ENCODE peak calls at places on chromosomes 5 and 9, in nine cellular contexts. A is suprapubic skin, X is mucosa of descending colon, R is ascending aorta, U is neural progenitor cell, T is A549, Z is uterus, W is left ventricle myocardium inferior, B is heart right ventricle. E is an unnamed sample.
A peak's percentile ranks its signal among the peaks of the same experiment; 100 is the strongest.

GRCh38 chr5:115170128-115170923 is 618 bp upstream of the TRIM36 start:
- DNase-seq in R (no peak), W (no peak), B (no peak), X (no peak), Z (no peak), T (no peak), U (peak; percentile 83), A (no peak), E (no peak)

GRCh38 chr9:92550765-92551164 is 15.0 kb upstream of the ECM2 start:
- DNase-seq in U (no peak), T (no peak), Z (no peak), R (no peak), A (no peak), W (no peak), X (no peak), B (no peak), E (no peak)

GRCh38 chr5:154107729-154108128 is 69.0 kb downstream of the MFAP3 start:
- DNase-seq in W (no peak), R (no peak), T (no peak), Z (no peak), A (no peak), B (no peak), U (peak; percentile 57), X (no peak), E (no peak)

GRCh38 chr9:113738506-113738897 is 137.6 kb upstream of the ZNF618 start:
- DNase-seq in X (no peak), Z (no peak), U (peak; percentile 14), T (peak; percentile 20), B (no peak), W (no peak), A (no peak), R (no peak), E (no peak)

GRCh38 chr5:140246378-140247122 is 56.4 kb downstream of the PFDN1 start:
- DNase-seq in A (no peak), W (peak; percentile 47), T (no peak), U (no peak), B (peak; percentile 47), R (no peak), X (no peak), Z (peak; percentile 78), E (no peak)

GRCh38 chr5:90037646-90038045 is 371.9 kb downstream of the CETN3 start:
- DNase-seq in B (no peak), Z (no peak), T (no peak), X (no peak), R (no peak), W (no peak), U (no peak), A (no peak), E (no peak)

GRCh38 chr9:84386753-84387152 is 46.2 kb upstream of the SLC28A3 start:
- DNase-seq in B (no peak), U (no peak), Z (no peak), A (no peak), T (no peak), R (no peak), X (no peak), W (no peak), E (no peak)

GRCh38 chr5:138601444-138601843 is 26.2 kb upstream of the HSPA9 start:
- DNase-seq in W (no peak), U (no peak), X (no peak), T (peak; percentile 61), R (no peak), B (no peak), A (no peak), Z (no peak), E (no peak)

GRCh38 chr9:124439661-124440243 is 10.5 kb upstream of the ADGRD2 start:
- DNase-seq in X (no peak), T (no peak), U (no peak), W (no peak), A (no peak), B (no peak), Z (no peak), R (no peak), E (no peak)

GRCh38 chr9:124438091-124438490 is 12.2 kb upstream of the ADGRD2 start:
- DNase-seq in Z (no peak), T (no peak), R (no peak), A (no peak), X (no peak), W (no peak), B (no peak), U (no peak), E (no peak)

GRCh38 chr9:124437086-124437485 is 13.2 kb upstream of the ADGRD2 start:
- DNase-seq in A (no peak), B (no peak), R (no peak), X (no peak), T (no peak), W (no peak), U (no peak), Z (no peak), E (no peak)

GRCh38 chr9:124440786-124441185 is 9.5 kb upstream of the ADGRD2 start:
- DNase-seq in W (no peak), Z (no peak), X (no peak), A (no peak), T (no peak), U (no peak), B (no peak), R (no peak), E (no peak)

DNA sequence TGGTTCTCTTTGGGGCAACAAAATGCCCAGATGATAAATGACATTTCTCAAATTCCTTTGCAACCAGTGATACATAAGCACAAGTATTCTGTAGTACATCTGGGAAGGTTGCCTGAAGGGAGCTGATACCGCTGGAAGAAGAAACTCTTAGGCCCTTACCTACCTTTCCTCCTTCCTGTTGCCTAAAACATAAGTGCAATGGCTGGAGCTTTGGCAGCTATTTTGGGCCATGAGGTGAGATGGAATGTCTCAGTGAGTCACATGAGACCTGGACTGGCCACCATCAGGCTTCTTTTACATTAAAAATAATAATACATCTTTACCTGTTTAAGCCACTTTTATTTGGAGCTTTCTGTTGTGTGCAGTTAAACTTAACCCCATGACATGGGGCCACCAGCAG is 11.2 kb upstream of the ADGRD2 start:
- DNase-seq in A (no peak), U (no peak), R (no peak), X (no peak), Z (no peak), T (no peak), B (no peak), W (no peak), E (no peak)
- H3K4me1 ChIP-seq in A (peaks cover 3% of the 10 kb centered on the region), U (no peaks in the 10 kb centered on the region), R (no peaks in the 10 kb centered on the region), X (no peaks in the 10 kb centered on the region), Z (no peaks in the 10 kb centered on the region), T (no peaks in the 10 kb centered on the region), B (no peaks in the 10 kb centered on the region), W (no peaks in the 10 kb centered on the region), E (no peaks in the 10 kb centered on the region)

GRCh38 chr5:28009526-28010025 is 971.2 kb upstream of the CDH9 start:
- DNase-seq in X (no peak), B (no peak), R (no peak), Z (no peak), U (no peak), A (no peak), W (no peak), T (no peak), E (no peak)

GRCh38 chr5:28017178-28017577 is 978.8 kb upstream of the CDH9 start:
- DNase-seq in A (no peak), W (no peak), T (no peak), U (no peak), X (no peak), Z (no peak), R (no peak), B (no peak), E (no peak)

GRCh38 chr5:28014779-28015178 is 976.4 kb upstream of the CDH9 start:
- DNase-seq in U (no peak), B (no peak), Z (no peak), R (no peak), A (no peak), T (peak; percentile 47), X (no peak), W (no peak), E (no peak)

DNA sequence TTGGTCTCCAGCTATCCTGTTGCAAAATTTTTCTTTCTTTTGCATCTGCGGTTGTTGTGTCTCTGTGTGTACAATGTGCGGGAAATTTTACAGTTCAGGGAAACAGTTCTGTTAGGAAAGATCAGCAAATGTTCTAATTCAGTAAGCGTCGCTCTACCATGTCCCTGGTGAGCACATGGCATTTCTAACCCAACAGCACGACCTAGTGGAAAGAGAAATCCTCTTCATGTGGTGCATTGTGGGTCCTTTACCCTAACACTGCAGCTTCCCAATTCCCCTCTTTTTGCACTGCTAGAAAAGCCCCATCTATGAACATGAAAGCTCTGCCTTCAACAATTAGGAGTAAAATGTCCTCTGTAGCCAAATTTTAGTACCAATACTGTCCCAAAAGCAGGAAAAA is 974.2 kb upstream of the CDH9 start:
- DNase-seq in B (no peak), Z (no peak), T (peak; percentile 10), X (no peak), A (no peak), W (no peak), U (no peak), R (no peak), E (no peak)
- H3K9me3 ChIP-seq in B (peaks cover 74% of the 10 kb centered on the region), Z (no peaks in the 10 kb centered on the region), T (peaks cover 44% of the 10 kb centered on the region), X (peaks cover 72% of the 10 kb centered on the region), A (peaks cover 18% of the 10 kb centered on the region), W (peaks cover 76% of the 10 kb centered on the region), U (peaks cover 13% of the 10 kb centered on the region), R (no peaks in the 10 kb centered on the region), E (peaks cover 5% of the 10 kb centered on the region)

DNA sequence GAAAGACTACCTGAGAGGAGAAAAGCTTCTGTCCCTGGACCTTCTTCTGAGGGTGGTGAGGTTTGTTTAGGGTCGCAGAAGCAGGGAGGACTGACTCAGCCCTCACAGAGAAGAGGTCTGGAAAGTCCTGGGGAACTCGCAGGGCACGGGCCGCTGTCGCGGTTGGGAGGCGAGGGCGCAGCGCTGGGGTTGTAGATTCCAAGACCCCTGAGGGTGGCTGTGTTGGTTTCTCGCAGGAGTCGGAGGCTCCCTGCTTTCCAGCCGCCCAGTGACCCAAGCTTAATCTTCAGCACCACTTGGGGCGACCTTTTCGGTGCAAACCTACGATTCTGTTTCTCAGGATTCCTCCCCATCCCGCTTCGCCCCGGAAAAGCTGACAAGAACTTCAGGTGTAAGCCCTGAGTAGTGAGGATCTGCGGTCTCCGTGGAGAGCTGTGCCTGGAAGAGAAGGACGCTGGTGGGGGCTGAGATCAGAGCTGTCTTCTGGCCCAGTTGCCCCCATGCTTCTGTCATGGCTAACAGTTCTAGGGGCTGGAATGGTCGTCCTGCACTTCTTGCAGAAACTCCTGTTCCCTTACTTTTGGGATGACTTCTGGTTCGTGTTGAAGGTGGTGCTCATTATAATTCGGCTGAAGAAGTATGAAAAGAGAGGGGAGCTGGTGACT is 482 bp downstream of the SLC27A6 start:
- DNase-seq in W (no peak), A (no peak), Z (no peak), R (no peak), U (no peak), B (no peak), X (no peak), T (no peak), E (no peak)
- H3K4me3 ChIP-seq in W (peak overlapping the region; percentile 72), A (peak overlapping the region; percentile 44), Z (peak overlapping the region; percentile 39), R (no peak overlapping the region), U (peak overlapping the region; percentile 64), B (peak overlapping the region; percentile 63), X (no peak overlapping the region), T (peak overlapping the region; percentile 41), E (no peak overlapping the region)

GRCh38 chr9:126564128-126564527 is 49.6 kb upstream of the LMX1B start:
- DNase-seq in X (no peak), R (no peak), B (no peak), Z (no peak), U (peak; percentile 44), T (no peak), W (no peak), A (no peak), E (no peak)

GRCh38 chr9:126563556-126563955 is 50.2 kb upstream of the LMX1B start:
- DNase-seq in R (no peak), T (no peak), Z (no peak), X (no peak), W (no peak), U (no peak), B (no peak), A (no peak), E (no peak)

GRCh38 chr9:126565336-126566128 is 48.2 kb upstream of the LMX1B start:
- DNase-seq in R (no peak), B (no peak), T (no peak), X (no peak), W (no peak), A (no peak), U (no peak), Z (no peak), E (no peak)

GRCh38 chr9:126561582-126561981 is 52.1 kb upstream of the LMX1B start:
- DNase-seq in Z (no peak), A (no peak), B (no peak), U (no peak), T (no peak), W (no peak), X (no peak), R (no peak), E (no peak)

DNA sequence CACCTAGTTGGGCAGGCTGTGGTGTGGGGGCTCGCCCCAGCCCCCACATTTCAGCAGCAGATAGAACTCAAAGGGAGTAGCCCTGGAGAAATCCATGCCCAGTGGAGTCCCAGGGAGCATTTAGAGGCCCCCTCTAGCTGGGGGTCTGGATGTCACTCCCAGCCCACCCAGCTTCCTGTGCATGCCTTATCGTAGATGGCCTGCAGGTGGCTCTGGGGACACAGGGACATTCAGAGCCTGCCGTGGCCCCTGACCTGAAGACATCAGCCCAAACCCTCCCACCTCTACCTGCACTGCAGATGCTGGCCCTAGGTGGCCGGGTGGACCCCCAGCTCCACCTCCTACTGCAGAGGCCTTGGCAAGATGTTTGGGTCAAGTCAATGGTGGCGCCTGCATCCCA is 49.0 kb upstream of the LMX1B start:
- DNase-seq in B (no peak), X (no peak), R (no peak), U (peak; percentile 51), Z (no peak), W (no peak), A (no peak), T (no peak), E (no peak)
- H3K4me1 ChIP-seq in B (peaks cover 5% of the 10 kb centered on the region), X (no peaks in the 10 kb centered on the region), R (no peaks in the 10 kb centered on the region), U (no peaks in the 10 kb centered on the region), Z (no peaks in the 10 kb centered on the region), W (no peaks in the 10 kb centered on the region), A (no peaks in the 10 kb centered on the region), T (no peaks in the 10 kb centered on the region), E (no peaks in the 10 kb centered on the region)

E was measured in CD4-positive, alpha-beta memory T cell.